ENCODE peak calls at places on chromosome 1, in nine cellular contexts. E is endothelial cell of umbilical vein, X is tibial nerve, M is left ventricle myocardium inferior, A is cardiac muscle cell, H is breast epithelium, Q is AG04450, O is vagina, J is fibroblast of lung. R is an unnamed sample.

GRCh38 chr1:3785458-3786157 is 10.7 kb downstream of the LRRC47 start:
- DNase-seq in E (no peak), X (no peak), M (no peak), A (peak; percentile 45), H (no peak), Q (no peak), O (no peak), J (no peak), R (no peak)

GRCh38 chr1:35190784-35191183 is 2.2 kb downstream of the SFPQ start:
- DNase-seq in E (no peak), X (no peak), M (no peak), A (no peak), H (no peak), Q (no peak), O (no peak), J (no peak), R (no peak)

GRCh38 chr1:20278692-20279130 is 12.0 kb upstream of the VWA5B1 start:
- DNase-seq in E (no peak), X (no peak), M (no peak), A (no peak), H (no peak), Q (no peak), O (no peak), J (no peak), R (no peak)

GRCh38 chr1:78497196-78497595 is 6.4 kb downstream of the PTGFR start:
- DNase-seq in E (peak; percentile 35), X (no peak), M (no peak), A (no peak), H (no peak), Q (no peak), O (no peak), J (no peak), R (no peak)

GRCh38 chr1:15406911-15407559 is 2.7 kb upstream of the EFHD2 start:
- DNase-seq in E (peak; percentile 27), X (no peak), M (no peak), A (no peak), H (no peak), Q (no peak), O (no peak), J (peak; percentile 82), R (no peak)

GRCh38 chr1:64440423-64440822 is 29.5 kb upstream of the CACHD1 start:
- DNase-seq in E (no peak), X (no peak), M (no peak), A (no peak), H (no peak), Q (no peak), O (no peak), J (no peak), R (no peak)

GRCh38 chr1:206581571-206581981 is 30.7 kb downstream of the EIF2D start:
- DNase-seq in E (no peak), X (no peak), M (peak; percentile 27), A (no peak), H (no peak), Q (no peak), O (no peak), J (no peak), R (no peak)

GRCh38 chr1:3082051-3082450 is 13.0 kb downstream of the PRDM16 start:
- DNase-seq in E (no peak), X (no peak), M (no peak), A (no peak), H (no peak), Q (no peak), O (no peak), J (no peak), R (no peak)

GRCh38 chr1:45953934-45954333 is 150.5 kb downstream of the MAST2 start:
- DNase-seq in E (no peak), X (no peak), M (no peak), A (peak; percentile 2), H (no peak), Q (no peak), O (no peak), J (peak; percentile 28), R (no peak)

GRCh38 chr1:200526709-200527612 is 93.6 kb downstream of the KIF14 start:
- DNase-seq in E (no peak), X (no peak), M (no peak), A (no peak), H (no peak), Q (no peak), O (no peak), J (peak; percentile 50), R (no peak)

GRCh38 chr1:22815421-22816062 is 104.9 kb downstream of the EPHB2 start:
- DNase-seq in E (no peak), X (no peak), M (peak; percentile 36), A (no peak), H (no peak), Q (no peak), O (no peak), J (no peak), R (no peak)

GRCh38 chr1:204733289-204733688 is 47.8 kb upstream of the LRRN2 start:
- DNase-seq in E (no peak), X (no peak), M (no peak), A (no peak), H (no peak), Q (no peak), O (peak; percentile 37), J (no peak), R (no peak)

GRCh38 chr1:162319510-162320160 is 57.0 kb downstream of the SPATA46 start:
- DNase-seq in E (no peak), X (no peak), M (no peak), A (no peak), H (no peak), Q (no peak), O (no peak), J (no peak), R (peak; percentile 52)

GRCh38 chr1:215957692-215958091 is 390.6 kb downstream of the KCTD3 start:
- DNase-seq in E (no peak), X (no peak), M (no peak), A (peak; percentile 53), H (no peak), Q (no peak), O (no peak), J (peak; percentile 59), R (no peak)

GRCh38 chr1:31861346-31861745 is 45.5 kb upstream of the SPOCD1 start:
- DNase-seq in E (no peak), X (no peak), M (no peak), A (no peak), H (no peak), Q (no peak), O (no peak), J (no peak), R (no peak)

GRCh38 chr1:63721531-63722189 is 52.2 kb upstream of the ROR1 start:
- DNase-seq in E (no peak), X (no peak), M (no peak), A (peak; percentile 59), H (no peak), Q (no peak), O (peak; percentile 14), J (no peak), R (no peak)

GRCh38 chr1:187051618-187052232 is 223.0 kb downstream of the PLA2G4A start:
- DNase-seq in E (peak; percentile 62), X (no peak), M (no peak), A (peak; percentile 56), H (no peak), Q (peak; percentile 7), O (no peak), J (peak; percentile 53), R (no peak)

GRCh38 chr1:233448290-233448689 is 120.8 kb downstream of the MAP3K21 start:
- DNase-seq in E (no peak), X (no peak), M (no peak), A (no peak), H (no peak), Q (no peak), O (no peak), J (no peak), R (no peak)

GRCh38 chr1:30465096-30465495 is 258.3 kb downstream of the MATN1 start:
- DNase-seq in E (no peak), X (no peak), M (no peak), A (no peak), H (no peak), Q (no peak), O (no peak), J (no peak), R (no peak)

GRCh38 chr1:219174672-219175564 is 1.2 kb downstream of the LYPLAL1 start:
- DNase-seq in E (peak; percentile 90), X (no peak), M (no peak), A (peak; percentile 23), H (no peak), Q (peak; percentile 77), O (no peak), J (peak; percentile 89), R (peak; percentile 36)

GRCh38 chr1:171488190-171488929 is 3.0 kb downstream of the PRRC2C start:
- DNase-seq in E (peak; percentile 37), X (no peak), M (no peak), A (no peak), H (no peak), Q (no peak), O (no peak), J (no peak), R (peak; percentile 5)

GRCh38 chr1:171495444-171495843 is 10.1 kb downstream of the PRRC2C start:
- DNase-seq in E (peak; percentile 12), X (no peak), M (no peak), A (no peak), H (no peak), Q (no peak), O (no peak), J (no peak), R (no peak)

GRCh38 chr1:171494086-171494485 is 8.8 kb downstream of the PRRC2C start:
- DNase-seq in E (peak; percentile 26), X (no peak), M (no peak), A (no peak), H (no peak), Q (no peak), O (no peak), J (peak; percentile 18), R (no peak)
- H3K4me3 ChIP-seq in E (no peak overlapping the region), X (no peak overlapping the region), M (no peak overlapping the region), A (no peak overlapping the region), H (no peak overlapping the region), Q (no peak overlapping the region), O (no peak overlapping the region), J (peak overlapping the region; percentile 9), R (no peak overlapping the region)

GRCh38 chr1:53321366-53321765 is 6.5 kb downstream of the LRP8 start:
- DNase-seq in E (peak; percentile 6), X (no peak), M (no peak), A (peak; percentile 66), H (no peak), Q (no peak), O (no peak), J (no peak), R (no peak)
- TF ChIP-seq CTCF in E (peak; percentile 17), X (no peak), M (no peak), A (no peak), H (no peak), Q (peak; percentile 42), O (no peak), J (peak; percentile 28), R (no peak)

DNA sequence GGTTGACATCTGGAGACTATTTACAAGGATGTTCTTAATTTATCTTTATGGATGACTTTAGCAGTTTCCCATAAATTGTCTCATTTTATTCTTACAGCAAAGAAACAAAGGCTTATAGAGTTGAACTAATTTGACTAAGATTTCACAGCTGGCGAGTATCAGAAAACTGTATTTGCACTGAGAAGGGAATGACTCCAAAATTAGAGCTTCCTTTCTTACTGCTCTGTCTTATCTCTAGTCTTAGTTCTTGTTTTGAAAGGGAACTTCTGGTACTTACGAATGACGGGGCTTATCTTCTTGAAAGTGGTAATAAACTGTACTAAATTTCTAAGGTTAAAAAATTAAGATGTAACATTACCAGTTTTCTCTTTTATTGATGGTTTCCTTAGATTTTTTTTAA is 13.6 kb downstream of the CNST start:
- DNase-seq in E (no peak), X (no peak), M (no peak), A (no peak), H (no peak), Q (no peak), O (no peak), J (no peak), R (no peak)
- H3K27ac ChIP-seq in E (no peak overlapping the region), X (no peak overlapping the region), M (peak overlapping the region; percentile 56), A (peak overlapping the region; percentile 69), H (no peak overlapping the region), Q (no peak overlapping the region), O (peak overlapping the region; percentile 5), J (no peak overlapping the region), R (no peak overlapping the region)

GRCh38 chr1:228212415-228212965 is 4.6 kb downstream of the OBSCN start:
- DNase-seq in E (no peak), X (no peak), M (no peak), A (no peak), H (no peak), Q (no peak), O (no peak), J (no peak), R (no peak)
- H3K4me3 ChIP-seq in E (no peak overlapping the region), X (peak overlapping the region; percentile 31), M (peak overlapping the region; percentile 65), A (no peak overlapping the region), H (peak overlapping the region; percentile 40), Q (peak overlapping the region; percentile 73), O (peak overlapping the region; percentile 65), J (no peak overlapping the region), R (peak overlapping the region; percentile 38)

R was measured in prostate gland.